ENCODE peak calls at places on chromosomes 6 and 20, in six cellular contexts. P is right lobe of liver, H is heart left ventricle, K is HCT116, E is right cardiac atrium, V is pancreas. W is an unnamed sample. For H3K4me1, the result is how much of the 10 kb centered on the place peaks cover.

GRCh38 chr6:37653229-37653628 is 44.5 kb downstream of the MDGA1 start:
- ATAC-seq in P (no peak), H (peak), K (no peak), E (no peak), V (no peak), W (no peak)

GRCh38 chr6:163490826-163491577 is 76.5 kb downstream of the QKI start:
- ATAC-seq in P (peak), H (peak), K (no peak), E (peak), V (peak), W (no peak)

GRCh38 chr20:24737212-24737850 is 211.7 kb upstream of the CST7 start:
- ATAC-seq in P (peak), H (no peak), K (no peak), E (no peak), V (no peak), W (no peak)

GRCh38 chr6:140107216-140107615 is 732.8 kb upstream of the CITED2 start:
- ATAC-seq in P (no peak), H (no peak), K (no peak), E (no peak), V (no peak), W (no peak)

GRCh38 chr20:16011519-16011918 is 561.7 kb downstream of the KIF16B start:
- ATAC-seq in P (no peak), H (no peak), K (no peak), E (no peak), V (no peak), W (no peak)

GRCh38 chr6:83474309-83474708 is 38.0 kb upstream of the PRSS35 start:
- ATAC-seq in P (peak), H (peak), K (no peak), E (peak), V (no peak), W (peak)

GRCh38 chr6:33445020-33445676 is 9.2 kb upstream of the ZBTB9 start:
- ATAC-seq in P (no peak), H (no peak), K (no peak), E (no peak), V (no peak), W (peak)

GRCh38 chr6:24909281-24910216 is 26.2 kb downstream of the RIPOR2 start:
- ATAC-seq in P (no peak), H (no peak), K (no peak), E (no peak), V (no peak), W (no peak)

GRCh38 chr6:119727504-119728219 is 378.1 kb upstream of the MAN1A1 start:
- ATAC-seq in P (peak), H (no peak), K (peak), E (no peak), V (peak), W (no peak)

GRCh38 chr20:44070139-44070900 is 116.7 kb downstream of the JPH2 start:
- ATAC-seq in P (no peak), H (no peak), K (no peak), E (no peak), V (no peak), W (no peak)

GRCh38 chr20:33386673-33387072 is 14.6 kb downstream of the CDK5RAP1 start:
- ATAC-seq in P (no peak), H (no peak), K (no peak), E (no peak), V (no peak), W (no peak)

GRCh38 chr6:25601797-25602679 is 50.0 kb upstream of the SCGN start:
- ATAC-seq in P (peak), H (no peak), K (no peak), E (no peak), V (peak), W (no peak)

GRCh38 chr20:50987493-50988210 is 29.0 kb downstream of the MOCS3 start:
- ATAC-seq in P (peak), H (peak), K (peak), E (peak), V (peak), W (peak)

GRCh38 chr6:41013473-41014153 is 25.4 kb downstream of the UNC5CL start:
- ATAC-seq in P (peak), H (no peak), K (no peak), E (no peak), V (peak), W (no peak)

GRCh38 chr6:56862415-56863175 is 92.3 kb upstream of the BEND6 start:
- ATAC-seq in P (no peak), H (peak), K (no peak), E (no peak), V (no peak), W (peak)

GRCh38 chr6:24936641-24937317 is 1.0 kb upstream of the RIPOR2 start:
- ATAC-seq in P (no peak), H (no peak), K (no peak), E (no peak), V (no peak), W (no peak)

GRCh38 chr6:161832622-161833021 is 558.8 kb upstream of the AGPAT4 start:
- ATAC-seq in P (no peak), H (no peak), K (no peak), E (no peak), V (no peak), W (no peak)

GRCh38 chr6:121443953-121444590 is 8.6 kb downstream of the GJA1 start:
- ATAC-seq in P (no peak), H (peak), K (no peak), E (peak), V (no peak), W (no peak)

GRCh38 chr6:30719791-30720737 is at the start of gene TUBB:
- ATAC-seq in P (peak), H (peak), K (peak), E (peak), V (peak), W (peak)
- H3K4me1 ChIP-seq in P (under half), H (under half), K (half or more), E (under half), V (under half), W (under half)

GRCh38 chr20:62534526-62535221 is 58.9 kb upstream of the GATA5 start:
- ATAC-seq in P (no peak), H (no peak), K (no peak), E (no peak), V (no peak), W (no peak)

GRCh38 chr20:62533591-62534495 is 58.0 kb upstream of the GATA5 start:
- ATAC-seq in P (no peak), H (no peak), K (no peak), E (no peak), V (no peak), W (no peak)

GRCh38 chr20:62535964-62536363 is 60.2 kb upstream of the GATA5 start:
- ATAC-seq in P (no peak), H (peak), K (no peak), E (no peak), V (no peak), W (no peak)

GRCh38 chr20:62536731-62537401 is 61.1 kb upstream of the GATA5 start:
- ATAC-seq in P (no peak), H (peak), K (no peak), E (peak), V (no peak), W (no peak)

DNA sequence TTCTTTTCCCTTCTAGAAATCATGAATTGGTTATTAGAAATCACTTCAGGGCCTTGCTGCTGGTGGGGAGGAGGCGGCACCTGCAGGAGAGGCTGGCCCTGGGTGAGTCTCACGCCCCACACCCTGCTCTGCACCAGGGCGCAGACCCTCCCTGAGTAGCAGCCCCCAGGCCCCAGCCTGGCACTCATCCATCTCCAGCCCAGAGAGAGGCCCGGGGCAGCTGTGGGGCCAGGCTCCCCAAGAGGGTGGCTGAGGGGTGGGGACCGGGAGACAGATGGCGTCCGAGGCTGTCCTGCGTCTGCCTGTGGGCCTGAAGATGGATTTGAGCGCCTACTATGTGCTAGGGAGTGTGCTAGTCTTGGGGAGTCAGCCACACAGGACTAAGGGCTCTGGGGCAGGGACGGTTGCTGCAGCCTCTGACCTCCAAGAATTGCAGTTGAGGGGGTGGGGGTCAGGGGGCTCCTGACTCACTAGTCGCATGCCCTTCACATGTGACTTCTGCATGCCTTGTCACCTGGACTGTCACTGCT is 59.6 kb upstream of the GATA5 start:
- ATAC-seq in P (no peak), H (no peak), K (no peak), E (no peak), V (no peak), W (no peak)
- H3K4me1 ChIP-seq in P (under half), H (under half), K (under half), E (under half), V (under half), W (under half)

GRCh38 chr6:159790947-159791598 is 806 bp downstream of the MRPL18 start:
- ATAC-seq in P (no peak), H (no peak), K (no peak), E (no peak), V (no peak), W (no peak)

GRCh38 chr6:159788757-159789376 is 535 bp downstream of the TCP1 start:
- ATAC-seq in P (peak), H (no peak), K (no peak), E (no peak), V (peak), W (no peak)

GRCh38 chr6:159789377-159790148 is at the start of gene TCP1:
- ATAC-seq in P (peak), H (peak), K (peak), E (peak), V (peak), W (peak)

GRCh38 chr6:159790149-159790946 is at the start of gene MRPL18:
- ATAC-seq in P (peak), H (peak), K (peak), E (peak), V (peak), W (peak)

DNA sequence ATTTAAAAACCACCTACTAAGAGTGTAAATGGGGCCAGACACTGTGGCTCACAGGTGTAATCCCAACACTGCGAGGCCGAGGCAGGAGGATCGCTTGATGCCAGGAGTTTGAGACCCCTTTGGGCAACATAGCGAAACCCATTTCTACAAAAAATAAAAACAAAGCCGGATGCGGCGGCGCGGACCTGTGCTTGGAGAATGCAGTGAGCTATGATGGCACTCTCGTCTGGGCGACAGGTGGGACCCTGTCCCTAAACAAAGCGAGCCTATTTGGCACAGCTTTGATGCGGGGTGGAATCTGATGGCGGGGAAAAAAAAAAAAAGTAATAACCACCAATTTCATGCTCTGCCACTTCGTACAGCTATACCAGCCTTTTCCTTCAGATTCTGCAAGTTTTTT is 1.1 kb downstream of the TCP1 start:
- ATAC-seq in P (no peak), H (no peak), K (no peak), E (no peak), V (no peak), W (no peak)
- H3K4me1 ChIP-seq in P (under half), H (under half), K (under half), E (under half), V (under half), W (half or more)

DNA sequence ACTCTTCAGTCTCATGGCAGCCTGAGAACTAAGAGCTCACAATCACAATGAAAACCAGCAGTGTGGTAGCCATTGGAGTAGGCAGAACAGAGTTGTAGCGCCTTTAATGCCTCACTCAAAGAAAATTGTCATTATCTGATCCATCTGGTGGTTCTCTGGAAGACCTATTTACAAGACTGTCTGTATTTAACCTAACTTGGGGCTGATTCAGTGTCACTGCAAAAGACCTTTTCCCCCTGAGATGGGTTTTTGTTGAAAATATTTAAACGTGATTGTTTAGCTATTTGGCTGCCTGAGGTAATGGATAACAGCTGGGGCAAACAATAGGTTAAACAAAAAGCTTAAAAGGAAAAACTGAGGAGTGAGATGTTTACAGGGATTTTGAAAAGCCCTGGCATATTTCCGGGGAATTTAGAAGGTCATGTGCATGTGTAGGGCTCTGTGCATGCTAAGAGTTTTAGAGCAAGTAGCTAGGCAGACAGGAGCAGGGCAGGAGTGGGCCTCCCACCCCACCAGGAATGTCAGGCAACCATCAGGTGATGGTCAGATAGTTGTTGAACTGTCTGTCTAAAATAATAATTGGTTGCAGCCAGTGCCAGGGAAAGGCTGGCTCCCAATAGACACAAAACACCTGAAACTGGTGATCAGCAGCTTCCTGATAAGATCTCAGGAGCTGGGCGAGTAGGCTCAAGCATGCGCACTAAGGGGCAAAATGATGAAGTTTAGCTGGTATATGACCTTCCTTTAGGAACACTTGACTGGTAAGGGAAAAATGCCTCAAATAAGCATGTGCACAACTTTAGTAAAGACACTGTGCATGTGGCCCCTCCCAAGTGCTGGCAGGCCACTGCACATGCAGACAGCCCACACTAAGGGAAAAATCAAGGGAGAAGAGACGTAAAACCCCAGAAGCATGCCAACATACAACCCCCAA is 70.8 kb upstream of the AKIRIN2 start:
- ATAC-seq in P (peak), H (no peak), K (no peak), E (no peak), V (no peak), W (no peak)
- H3K4me1 ChIP-seq in P (under half), H (under half), K (under half), E (under half), V (under half), W (under half)

GRCh38 chr6:108580645-108581044 is 19.9 kb downstream of the FOXO3 start:
- ATAC-seq in P (no peak), H (no peak), K (no peak), E (peak), V (no peak), W (no peak)
- H3K4me1 ChIP-seq in P (half or more), H (half or more), K (under half), E (under half), V (half or more), W (half or more)

GRCh38 chr6:3228791-3229565 is 1.5 kb upstream of the TUBB2B start:
- ATAC-seq in P (no peak), H (no peak), K (no peak), E (no peak), V (no peak), W (no peak)
- H3K4me1 ChIP-seq in P (under half), H (under half), K (under half), E (under half), V (under half), W (under half)

W was measured in gastroesophageal sphincter.